ENCODE peak calls at places on chromosomes 1 and 21, in seven cellular contexts. F is suprapubic skin; N is Peyer's patch; I is psoas muscle; K is sigmoid colon; X is Panc1; C is CD8-positive, alpha-beta memory T cell. V is an unnamed sample.

GRCh38 chr1:41358152-41358937 is 2.9 kb upstream of the FOXO6 start:
- DNase-seq in F (peak; percentile 66), N (no peak), I (peak; percentile 82), K (no peak), X (no peak), C (no peak), V (no peak)

GRCh38 chr1:161001537-161001936 is 19.4 kb downstream of the F11R start:
- DNase-seq in F (no peak), N (no peak), I (no peak), K (no peak), X (no peak), C (no peak), V (no peak)

GRCh38 chr1:64856564-64856963 is 109.8 kb downstream of the JAK1 start:
- DNase-seq in F (no peak), N (no peak), I (peak; percentile 84), K (peak; percentile 93), X (no peak), C (no peak), V (no peak)

GRCh38 chr1:204621996-204622395 is 63.5 kb downstream of the LRRN2 start:
- DNase-seq in F (no peak), N (no peak), I (no peak), K (no peak), X (no peak), C (no peak), V (no peak)

GRCh38 chr1:109248797-109249629 is at the start of gene CELSR2:
- DNase-seq in F (peak; percentile 80), N (peak; percentile 52), I (peak; percentile 77), K (peak; percentile 69), X (no peak), C (peak; percentile 51), V (no peak)

GRCh38 chr1:159752135-159752580 is 28.6 kb upstream of the DUSP23 start:
- DNase-seq in F (peak; percentile 88), N (peak; percentile 17), I (peak; percentile 73), K (peak; percentile 85), X (no peak), C (no peak), V (no peak)

GRCh38 chr21:41045534-41046268 is 122.3 kb upstream of the BACE2 start:
- DNase-seq in F (no peak), N (no peak), I (no peak), K (no peak), X (no peak), C (no peak), V (peak; percentile 33)

GRCh38 chr1:236148471-236148847 is 6.1 kb downstream of the GPR137B start:
- DNase-seq in F (no peak), N (no peak), I (no peak), K (no peak), X (no peak), C (no peak), V (no peak)

GRCh38 chr1:210223174-210223904 is 9.3 kb upstream of the SERTAD4 start:
- DNase-seq in F (no peak), N (no peak), I (no peak), K (no peak), X (no peak), C (no peak), V (no peak)

GRCh38 chr1:179369751-179370341 is 4.1 kb downstream of the AXDND1 start:
- DNase-seq in F (no peak), N (no peak), I (no peak), K (no peak), X (peak; percentile 48), C (peak; percentile 9), V (peak; percentile 25)

GRCh38 chr1:112731451-112731850 is 16.3 kb upstream of the PPM1J start:
- DNase-seq in F (no peak), N (no peak), I (no peak), K (no peak), X (no peak), C (no peak), V (no peak)

GRCh38 chr1:55071477-55071876 is 32.1 kb downstream of the PCSK9 start:
- DNase-seq in F (no peak), N (no peak), I (no peak), K (no peak), X (peak; percentile 18), C (no peak), V (peak; percentile 64)

GRCh38 chr21:43196789-43197188 is 28.0 kb downstream of the CRYAA start:
- DNase-seq in F (peak; percentile 81), N (no peak), I (peak; percentile 51), K (peak; percentile 35), X (no peak), C (no peak), V (no peak)

GRCh38 chr1:53409233-53409632 is 50.0 kb upstream of the DMRTB1 start:
- DNase-seq in F (no peak), N (no peak), I (no peak), K (peak; percentile 41), X (no peak), C (no peak), V (no peak)

GRCh38 chr1:229887043-229887822 is 179.8 kb upstream of the GALNT2 start:
- DNase-seq in F (no peak), N (no peak), I (no peak), K (peak; percentile 71), X (no peak), C (no peak), V (no peak)

GRCh38 chr1:112902221-112902620 is 53.8 kb downstream of the SLC16A1 start:
- DNase-seq in F (no peak), N (no peak), I (no peak), K (no peak), X (no peak), C (no peak), V (no peak)

GRCh38 chr1:167209044-167209443 is 11.6 kb upstream of the POU2F1 start:
- DNase-seq in F (no peak), N (no peak), I (no peak), K (no peak), X (no peak), C (no peak), V (no peak)

GRCh38 chr1:69993787-69994186 is 211.6 kb downstream of the LRRC40 start:
- DNase-seq in F (no peak), N (no peak), I (no peak), K (no peak), X (no peak), C (no peak), V (no peak)

GRCh38 chr1:14345925-14346550 is 252.4 kb upstream of the KAZN start:
- DNase-seq in F (no peak), N (no peak), I (no peak), K (no peak), X (no peak), C (no peak), V (no peak)

GRCh38 chr1:34794001-34794789 is 1.4 kb downstream of the GJA4 start:
- DNase-seq in F (no peak), N (no peak), I (no peak), K (no peak), X (no peak), C (no peak), V (no peak)

GRCh38 chr1:34792868-34793727 is at the start of gene GJA4:
- DNase-seq in F (no peak), N (no peak), I (no peak), K (no peak), X (no peak), C (no peak), V (no peak)

GRCh38 chr1:34790985-34791384 is 1.8 kb upstream of the GJA4 start:
- DNase-seq in F (no peak), N (no peak), I (no peak), K (no peak), X (no peak), C (no peak), V (no peak)

GRCh38 chr1:34794790-34795180 is 2.0 kb downstream of the GJA4 start:
- DNase-seq in F (no peak), N (no peak), I (no peak), K (no peak), X (no peak), C (no peak), V (no peak)

DNA sequence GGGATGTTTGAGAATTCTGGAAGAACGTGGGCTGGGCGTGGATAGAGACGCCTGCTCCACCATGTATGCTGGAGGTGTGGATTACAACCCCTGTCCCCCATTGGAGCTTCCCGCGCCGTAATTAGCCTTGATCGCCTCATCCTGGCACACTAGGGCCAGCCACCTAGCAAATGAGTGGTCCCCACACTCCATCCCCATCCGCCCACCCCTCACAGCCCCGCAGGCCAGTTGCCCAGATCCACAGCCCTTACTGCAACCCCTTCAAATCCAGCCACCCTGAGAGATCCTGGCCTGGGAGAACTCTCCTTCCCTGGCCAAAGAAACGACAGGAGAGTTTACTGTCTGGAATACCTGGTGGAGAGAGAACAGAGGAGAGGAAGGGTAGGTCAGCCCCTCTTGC is 375 bp upstream of the GJA4 start:
- DNase-seq in F (no peak), N (no peak), I (no peak), K (no peak), X (no peak), C (no peak), V (no peak)
- H3K4me3 ChIP-seq in F (peak overlapping the region; percentile 48), N (no peak overlapping the region), I (peak overlapping the region; percentile 63), K (no peak overlapping the region), X (no peak overlapping the region), C (no peak overlapping the region), V (peak overlapping the region; percentile 53)

DNA sequence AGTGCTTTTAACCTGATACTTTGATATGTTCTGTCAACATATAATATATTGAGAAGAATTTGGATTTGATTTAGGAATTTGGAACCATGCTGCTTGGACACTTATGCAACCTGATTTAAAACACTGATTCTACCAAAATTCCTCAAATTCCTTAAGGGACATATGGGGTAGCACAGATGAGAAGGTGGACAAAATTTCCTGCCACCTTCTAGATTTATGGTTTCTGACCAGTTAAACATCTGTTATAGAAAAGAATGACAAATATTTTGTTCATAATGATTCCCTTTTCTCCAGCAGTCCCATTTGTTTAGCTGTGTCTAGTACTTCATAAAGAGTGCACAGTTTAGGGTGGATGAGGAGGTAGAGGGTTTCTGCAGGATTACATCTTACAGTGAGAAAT is 12.9 kb upstream of the BMP8A start:
- DNase-seq in F (no peak), N (no peak), I (no peak), K (no peak), X (no peak), C (no peak), V (no peak)
- H3K36me3 ChIP-seq in F (peaks cover 80% of the 10 kb centered on the region), N (peaks cover 60% of the 10 kb centered on the region), I (peaks cover 11% of the 10 kb centered on the region), K (peaks cover 8% of the 10 kb centered on the region), X (peaks cover 21% of the 10 kb centered on the region), C (peaks cover 41% of the 10 kb centered on the region), V (peaks cover 6% of the 10 kb centered on the region)

DNA sequence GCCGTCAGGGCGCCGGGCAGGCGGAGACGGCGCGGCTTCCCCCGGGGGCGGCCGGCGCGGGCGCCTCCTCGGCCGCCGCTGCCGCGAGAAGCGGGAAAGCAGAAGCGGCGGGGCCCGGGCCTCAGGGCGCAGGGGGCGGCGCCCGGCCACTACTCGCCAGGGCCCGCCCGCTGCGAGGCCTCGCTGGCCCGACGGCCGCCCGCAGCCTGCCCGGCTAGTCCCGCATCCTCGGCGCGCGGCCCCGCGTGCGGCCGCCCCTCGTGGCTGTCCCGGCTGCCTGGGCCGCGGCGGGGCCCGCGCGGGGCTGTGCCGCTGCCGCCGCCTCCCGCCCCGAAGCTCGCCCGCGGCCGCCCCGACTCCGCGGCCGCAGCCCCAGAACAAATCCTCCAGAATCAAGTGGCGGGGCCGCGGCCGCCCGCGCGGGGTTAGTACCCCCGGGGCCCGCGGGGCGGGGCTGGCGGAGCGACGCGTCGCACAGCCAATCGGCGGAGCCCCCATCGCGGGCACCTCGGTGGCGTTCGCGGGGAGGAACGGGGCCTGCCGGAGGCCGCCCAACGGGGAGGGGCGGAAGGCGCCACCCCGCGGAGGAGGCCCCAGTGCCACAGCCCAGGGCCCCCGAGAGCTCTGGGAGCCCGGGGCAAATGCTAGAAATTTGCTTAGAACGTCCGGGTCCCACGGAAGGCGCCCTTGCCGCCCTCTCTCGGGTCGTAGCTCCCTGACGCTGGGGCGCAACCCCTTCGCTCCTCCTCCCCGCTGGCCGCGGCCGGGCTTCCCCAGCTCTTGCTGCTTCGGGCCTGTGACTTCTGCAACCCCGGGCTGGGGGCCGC is at the start of gene RUNX3:
- DNase-seq in F (no peak), N (peak; percentile 89), I (peak; percentile 77), K (peak; percentile 49), X (no peak), C (peak; percentile 91), V (no peak)
- H3K4me3 ChIP-seq in F (peak within 1 kb of the TSS; percentile 53), N (peak within 1 kb of the TSS; percentile 53), I (peak within 1 kb of the TSS; percentile 49), K (peak within 1 kb of the TSS; percentile 25), X (no peak within 1 kb of the TSS), C (peak within 1 kb of the TSS; percentile 77), V (peak within 1 kb of the TSS; percentile 46)

GRCh38 chr1:12480031-12480430 is 138.0 kb downstream of the DHRS3 start:
- DNase-seq in F (no peak), N (no peak), I (no peak), K (no peak), X (no peak), C (no peak), V (no peak)
- H3K36me3 ChIP-seq in F (no peaks in the 10 kb centered on the region), N (no peaks in the 10 kb centered on the region), I (no peaks in the 10 kb centered on the region), K (no peaks in the 10 kb centered on the region), X (no peaks in the 10 kb centered on the region), C (no peaks in the 10 kb centered on the region), V (peaks cover 4% of the 10 kb centered on the region)